ENCODE peak calls at places on chromosome 16, in four cellular contexts. One of them, this sample, is unnamed.

GRCh38 chr16:17470002-17470870 is 524 bp downstream of the XYLT1 start:
- DNase-seq in fibroblast of lung: no peak
- DNase-seq in WERI-Rb-1: peak
- DNase-seq in A673: no peak
- DNase-seq in this sample: no peak

GRCh38 chr16:71249399-71249798 is 18.9 kb upstream of the HYDIN start:
- DNase-seq in fibroblast of lung: no peak
- DNase-seq in WERI-Rb-1: no peak
- DNase-seq in A673: no peak
- DNase-seq in this sample: no peak

GRCh38 chr16:83113317-83113716 is 486.5 kb downstream of the CDH13 start:
- DNase-seq in fibroblast of lung: peak
- DNase-seq in WERI-Rb-1: peak
- DNase-seq in A673: peak
- DNase-seq in this sample: peak

GRCh38 chr16:27097671-27098275 is 31.0 kb downstream of the C16orf82 start:
- DNase-seq in fibroblast of lung: peak
- DNase-seq in WERI-Rb-1: no peak
- DNase-seq in A673: peak
- DNase-seq in this sample: peak

GRCh38 chr16:86611517-86611840 is 33.1 kb downstream of the FOXL1 start:
- DNase-seq in fibroblast of lung: peak
- DNase-seq in WERI-Rb-1: no peak
- DNase-seq in A673: no peak
- DNase-seq in this sample: peak

GRCh38 chr16:83354015-83354414 is 453.8 kb upstream of the HSBP1 start:
- DNase-seq in fibroblast of lung: no peak
- DNase-seq in WERI-Rb-1: no peak
- DNase-seq in A673: no peak
- DNase-seq in this sample: no peak

GRCh38 chr16:57698812-57699405 is 4.3 kb downstream of the DRC7 start:
- DNase-seq in fibroblast of lung: no peak
- DNase-seq in WERI-Rb-1: no peak
- DNase-seq in A673: no peak
- DNase-seq in this sample: no peak

GRCh38 chr16:3980311-3981111 is 100.0 kb upstream of the CREBBP start:
- DNase-seq in fibroblast of lung: peak
- DNase-seq in WERI-Rb-1: no peak
- DNase-seq in A673: peak
- DNase-seq in this sample: peak

GRCh38 chr16:7086842-7087616 is 245.6 kb upstream of the RBFOX1 start:
- DNase-seq in fibroblast of lung: no peak
- DNase-seq in WERI-Rb-1: peak
- DNase-seq in A673: peak
- DNase-seq in this sample: no peak

GRCh38 chr16:53912155-53912554 is 208.2 kb downstream of the FTO start:
- DNase-seq in fibroblast of lung: no peak
- DNase-seq in WERI-Rb-1: no peak
- DNase-seq in A673: no peak
- DNase-seq in this sample: peak

GRCh38 chr16:53908731-53909130 is 204.8 kb downstream of the FTO start:
- DNase-seq in fibroblast of lung: peak
- DNase-seq in WERI-Rb-1: no peak
- DNase-seq in A673: no peak
- DNase-seq in this sample: peak

GRCh38 chr16:53911506-53911905 is 207.6 kb downstream of the FTO start:
- DNase-seq in fibroblast of lung: peak
- DNase-seq in WERI-Rb-1: no peak
- DNase-seq in A673: no peak
- DNase-seq in this sample: peak

GRCh38 chr16:53913082-53913870 is 209.3 kb downstream of the FTO start:
- DNase-seq in fibroblast of lung: peak
- DNase-seq in WERI-Rb-1: no peak
- DNase-seq in A673: peak
- DNase-seq in this sample: peak

DNA sequence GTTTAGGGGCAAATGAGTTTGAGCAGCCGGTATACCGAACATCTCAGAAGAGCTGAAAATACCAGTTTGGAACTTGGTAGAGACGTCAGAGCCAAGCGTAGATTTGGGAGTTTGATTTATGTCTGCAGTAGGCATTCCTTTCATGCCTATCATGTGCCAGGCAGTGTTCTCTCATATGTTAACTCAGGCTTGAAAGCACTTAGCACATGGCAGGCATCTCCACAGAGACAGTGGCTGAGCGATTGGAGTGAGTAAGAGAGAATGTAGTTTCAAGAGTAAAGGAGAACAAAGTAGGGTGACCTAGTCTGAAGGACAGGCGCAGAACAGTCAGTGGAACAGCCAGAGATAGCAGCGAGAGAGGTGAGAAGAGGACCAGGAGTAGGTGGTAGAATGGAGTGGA is 207.0 kb downstream of the FTO start:
- DNase-seq in fibroblast of lung: no peak
- DNase-seq in WERI-Rb-1: no peak
- DNase-seq in A673: no peak
- DNase-seq in this sample: no peak
- TF ChIP-seq CTCF in fibroblast of lung: no peak
- TF ChIP-seq CTCF in WERI-Rb-1: no peak
- TF ChIP-seq CTCF in A673: no peak
- TF ChIP-seq CTCF in this sample: no peak

GRCh38 chr16:10181196-10182162 is 749 bp downstream of the GRIN2A start:
- DNase-seq in fibroblast of lung: peak
- DNase-seq in WERI-Rb-1: peak
- DNase-seq in A673: peak
- DNase-seq in this sample: peak
- H3K4me3 ChIP-seq in fibroblast of lung: no peak
- H3K4me3 ChIP-seq in WERI-Rb-1: peak
- H3K4me3 ChIP-seq in A673: peak
- H3K4me3 ChIP-seq in this sample: peak

GRCh38 chr16:68397710-68398171 is 50.6 kb downstream of the SMPD3 start:
- DNase-seq in fibroblast of lung: no peak
- DNase-seq in WERI-Rb-1: no peak
- DNase-seq in A673: no peak
- DNase-seq in this sample: no peak

GRCh38 chr16:68395806-68396205 is 52.5 kb downstream of the SMPD3 start:
- DNase-seq in fibroblast of lung: no peak
- DNase-seq in WERI-Rb-1: no peak
- DNase-seq in A673: no peak
- DNase-seq in this sample: no peak

GRCh38 chr16:68399456-68399855 is 48.9 kb downstream of the SMPD3 start:
- DNase-seq in fibroblast of lung: peak
- DNase-seq in WERI-Rb-1: no peak
- DNase-seq in A673: peak
- DNase-seq in this sample: no peak

GRCh38 chr16:68395167-68395786 is 53.0 kb downstream of the SMPD3 start:
- DNase-seq in fibroblast of lung: no peak
- DNase-seq in WERI-Rb-1: no peak
- DNase-seq in A673: no peak
- DNase-seq in this sample: no peak

GRCh38 chr16:68396481-68396880 is 51.8 kb downstream of the SMPD3 start:
- DNase-seq in fibroblast of lung: peak
- DNase-seq in WERI-Rb-1: peak
- DNase-seq in A673: peak
- DNase-seq in this sample: peak
- TF ChIP-seq CTCF in fibroblast of lung: peak
- TF ChIP-seq CTCF in WERI-Rb-1: peak
- TF ChIP-seq CTCF in A673: peak
- TF ChIP-seq CTCF in this sample: peak

GRCh38 chr16:68739964-68740627 is 3.0 kb downstream of the CDH1 start:
- DNase-seq in fibroblast of lung: no peak
- DNase-seq in WERI-Rb-1: no peak
- DNase-seq in A673: no peak
- DNase-seq in this sample: no peak
- H3K4me3 ChIP-seq in fibroblast of lung: no peak
- H3K4me3 ChIP-seq in WERI-Rb-1: no peak
- H3K4me3 ChIP-seq in A673: no peak
- H3K4me3 ChIP-seq in this sample: no peak

GRCh38 chr16:48905632-48906031 is 295.7 kb upstream of the N4BP1 start:
- DNase-seq in fibroblast of lung: no peak
- DNase-seq in WERI-Rb-1: no peak
- DNase-seq in A673: no peak
- DNase-seq in this sample: no peak

GRCh38 chr16:48899500-48899899 is 289.5 kb upstream of the N4BP1 start:
- DNase-seq in fibroblast of lung: no peak
- DNase-seq in WERI-Rb-1: no peak
- DNase-seq in A673: no peak
- DNase-seq in this sample: no peak

GRCh38 chr16:48904333-48904732 is 294.4 kb upstream of the N4BP1 start:
- DNase-seq in fibroblast of lung: no peak
- DNase-seq in WERI-Rb-1: no peak
- DNase-seq in A673: no peak
- DNase-seq in this sample: no peak

GRCh38 chr16:48903054-48903453 is 293.1 kb upstream of the N4BP1 start:
- DNase-seq in fibroblast of lung: no peak
- DNase-seq in WERI-Rb-1: peak
- DNase-seq in A673: no peak
- DNase-seq in this sample: no peak

GRCh38 chr16:48901712-48902374 is 291.9 kb upstream of the N4BP1 start:
- DNase-seq in fibroblast of lung: peak
- DNase-seq in WERI-Rb-1: peak
- DNase-seq in A673: no peak
- DNase-seq in this sample: no peak
- TF ChIP-seq CTCF in fibroblast of lung: peak
- TF ChIP-seq CTCF in WERI-Rb-1: peak
- TF ChIP-seq CTCF in A673: no peak
- TF ChIP-seq CTCF in this sample: no peak

GRCh38 chr16:22001591-22001990 is 675 bp upstream of the PDZD9 start:
- DNase-seq in fibroblast of lung: peak
- DNase-seq in WERI-Rb-1: no peak
- DNase-seq in A673: peak
- DNase-seq in this sample: peak
- H3K4me3 ChIP-seq in fibroblast of lung: no peak
- H3K4me3 ChIP-seq in WERI-Rb-1: no peak
- H3K4me3 ChIP-seq in A673: no peak
- H3K4me3 ChIP-seq in this sample: no peak

This sample was measured in fibroblast of villous mesenchyme.